ENCODE peak calls at places on chromosome 19, in nine cellular contexts. N is anterior cingulate cortex, U is NCI-H1092, C is type B pancreatic cell, Z is colonic mucosa, T is posterior cingulate gyrus, I is bronchial epithelial cell, H is skeletal muscle cell, E is smooth muscle cell of the brain vasculature. A is an unnamed sample.

GRCh38 chr19:55165952-55166529 is 372 bp downstream of the DNAAF3 start:
- DNase-seq in N (no peak), U (peak), C (no peak), Z (peak), T (peak), I (peak), H (no peak), E (peak), A (no peak)

GRCh38 chr19:5907216-5907615 is 2.5 kb downstream of the VMAC start:
- DNase-seq in N (no peak), U (no peak), C (no peak), Z (no peak), T (no peak), I (no peak), H (no peak), E (no peak), A (no peak)

GRCh38 chr19:38247126-38247525 is 9.0 kb downstream of the PPP1R14A start:
- DNase-seq in N (no peak), U (no peak), C (no peak), Z (no peak), T (no peak), I (no peak), H (no peak), E (no peak), A (no peak)

GRCh38 chr19:44653977-44654784 is 10.5 kb downstream of the PVR start:
- DNase-seq in N (no peak), U (no peak), C (no peak), Z (peak), T (no peak), I (peak), H (no peak), E (no peak), A (no peak)

GRCh38 chr19:44758596-44758995 is 10.1 kb downstream of the BCL3 start:
- DNase-seq in N (no peak), U (no peak), C (no peak), Z (no peak), T (no peak), I (no peak), H (no peak), E (no peak), A (no peak)

GRCh38 chr19:11769995-11770394 is 3.2 kb downstream of the ZNF441 start:
- DNase-seq in N (no peak), U (no peak), C (no peak), Z (no peak), T (no peak), I (no peak), H (no peak), E (no peak), A (no peak)

GRCh38 chr19:3095375-3096191 is 1.4 kb downstream of the GNA11 start:
- DNase-seq in N (no peak), U (no peak), C (no peak), Z (peak), T (peak), I (peak), H (no peak), E (no peak), A (no peak)

GRCh38 chr19:15421726-15422260 is 3.0 kb upstream of the AKAP8L start:
- DNase-seq in N (peak), U (peak), C (no peak), Z (no peak), T (peak), I (no peak), H (no peak), E (no peak), A (no peak)

A was measured in cerebellar nuclear complex.